ENCODE peak calls at places on chromosomes 11 and 22, in five cellular contexts. X is T-helper 22 cell, Z is esophagus muscularis mucosa, L is dermis microvascular lymphatic vessel endothelial cell, H is NCI-H187 treated with DMSO at 0.1 percent for 48 hours. V is an unnamed sample.

GRCh38 chr11:63705526-63705925 is 24.2 kb downstream of the RTN3 start:
- DNase-seq in X (no peak), Z (no peak), L (peak), H (no peak), V (no peak)

GRCh38 chr11:117391181-117391580 is 63.5 kb downstream of the CEP164 start:
- DNase-seq in X (no peak), Z (no peak), L (no peak), H (no peak), V (no peak)

GRCh38 chr11:124800226-124800929 is at the start of gene MSANTD2:
- DNase-seq in X (peak), Z (peak), L (peak), H (no peak), V (peak)

GRCh38 chr11:94623120-94623735 is 56.1 kb downstream of the PIWIL4 start:
- DNase-seq in X (no peak), Z (no peak), L (peak), H (peak), V (no peak)

GRCh38 chr22:19810381-19811141 is 44.1 kb downstream of the GNB1L start:
- DNase-seq in X (no peak), Z (no peak), L (no peak), H (no peak), V (no peak)

GRCh38 chr11:3022300-3022967 is 30.3 kb upstream of the NAP1L4 start:
- DNase-seq in X (no peak), Z (no peak), L (no peak), H (no peak), V (no peak)

GRCh38 chr11:78622666-78623065 is 48.0 kb upstream of the NARS2 start:
- DNase-seq in X (no peak), Z (no peak), L (no peak), H (no peak), V (no peak)

GRCh38 chr11:72781313-72782080 is 12.3 kb downstream of the STARD10 start:
- DNase-seq in X (peak), Z (no peak), L (peak), H (no peak), V (peak)

GRCh38 chr11:69301491-69302401 is 7.8 kb downstream of the MYEOV start:
- DNase-seq in X (no peak), Z (no peak), L (peak), H (no peak), V (no peak)

GRCh38 chr22:23849009-23850006 is 8.4 kb upstream of the SLC2A11 start:
- DNase-seq in X (peak), Z (no peak), L (peak), H (no peak), V (peak)

GRCh38 chr11:132838621-132839020 is 693.7 kb downstream of the OPCML start:
- DNase-seq in X (no peak), Z (no peak), L (no peak), H (no peak), V (no peak)

GRCh38 chr11:83611616-83612015 is 325.4 kb upstream of the CCDC90B start:
- DNase-seq in X (no peak), Z (no peak), L (no peak), H (peak), V (no peak)

GRCh38 chr22:32175751-32176644 is 16.9 kb upstream of the C22orf42 start:
- DNase-seq in X (no peak), Z (no peak), L (no peak), H (no peak), V (no peak)

GRCh38 chr11:2670541-2671100 is 29.2 kb downstream of the KCNQ1OT1 start:
- DNase-seq in X (no peak), Z (no peak), L (no peak), H (no peak), V (no peak)

GRCh38 chr11:112507281-112507680 is 246.6 kb upstream of the PLET1 start:
- DNase-seq in X (no peak), Z (peak), L (no peak), H (no peak), V (no peak)

GRCh38 chr11:35163707-35164496 is 24.9 kb downstream of the CD44 start:
- DNase-seq in X (no peak), Z (no peak), L (no peak), H (no peak), V (no peak)

GRCh38 chr11:35662649-35663407 is at the start of gene TRIM44:
- DNase-seq in X (peak), Z (peak), L (peak), H (peak), V (peak)

GRCh38 chr22:39309881-39310714 is 9.3 kb downstream of the RPL3 start:
- DNase-seq in X (no peak), Z (no peak), L (no peak), H (no peak), V (no peak)

GRCh38 chr11:34637303-34637702 is 16.4 kb downstream of the EHF start:
- DNase-seq in X (no peak), Z (no peak), L (no peak), H (no peak), V (no peak)

GRCh38 chr22:30637701-30638114 is 2.1 kb downstream of the SLC35E4 start:
- DNase-seq in X (no peak), Z (no peak), L (no peak), H (no peak), V (no peak)

GRCh38 chr11:12182650-12183511 is 72.5 kb downstream of the MICAL2 start:
- DNase-seq in X (no peak), Z (no peak), L (peak), H (no peak), V (no peak)

GRCh38 chr11:129766858-129767604 is 48.6 kb upstream of the TMEM45B start:
- DNase-seq in X (no peak), Z (no peak), L (peak), H (no peak), V (no peak)

V was measured in effector memory CD4-positive, alpha-beta T cell.